ENCODE peak calls at places on chromosome 5, in five cellular contexts. E is SK-N-DZ, Z is LHCN-M2, H is NCI-H146, I is NCI-H460. C is an unnamed sample.

GRCh38 chr5:126450388-126450787 is 27.2 kb downstream of the GRAMD2B start:
- DNase-seq in E (no peak), Z (no peak), H (peak), I (no peak), C (no peak)

GRCh38 chr5:38783011-38783551 is 62.7 kb upstream of the OSMR start:
- DNase-seq in E (no peak), Z (peak), H (no peak), I (peak), C (no peak)

GRCh38 chr5:76527685-76528161 is 95.5 kb downstream of the F2RL2 start:
- DNase-seq in E (no peak), Z (no peak), H (no peak), I (no peak), C (no peak)

GRCh38 chr5:116663081-116663480 is 88.5 kb upstream of the SEMA6A start:
- DNase-seq in E (no peak), Z (no peak), H (no peak), I (no peak), C (no peak)

GRCh38 chr5:170832241-170832640 is 29.6 kb upstream of the RANBP17 start:
- DNase-seq in E (peak), Z (no peak), H (peak), I (no peak), C (no peak)

GRCh38 chr5:167049043-167049663 is 1242.3 kb upstream of the WWC1 start:
- DNase-seq in E (peak), Z (peak), H (peak), I (peak), C (peak)

GRCh38 chr5:124963236-124963929 is 216.9 kb upstream of the ZNF608 start:
- DNase-seq in E (peak), Z (peak), H (no peak), I (peak), C (peak)

GRCh38 chr5:101977729-101978345 is 318.2 kb downstream of the SLCO4C1 start:
- DNase-seq in E (peak), Z (peak), H (peak), I (peak), C (peak)

GRCh38 chr5:7779019-7779662 is 71.8 kb downstream of the CFAP90 start:
- DNase-seq in E (no peak), Z (no peak), H (no peak), I (no peak), C (no peak)

GRCh38 chr5:40307076-40307475 is 372.6 kb upstream of the PTGER4 start:
- DNase-seq in E (no peak), Z (no peak), H (no peak), I (no peak), C (no peak)

GRCh38 chr5:135251099-135251498 is 147.9 kb downstream of the MACROH2A1 start:
- DNase-seq in E (no peak), Z (no peak), H (no peak), I (no peak), C (no peak)

GRCh38 chr5:112312295-112312694 is 106.8 kb downstream of the EPB41L4A start:
- DNase-seq in E (no peak), Z (no peak), H (no peak), I (no peak), C (no peak)

GRCh38 chr5:10595678-10596309 is 31.9 kb downstream of the ANKRD33B start:
- DNase-seq in E (no peak), Z (peak), H (no peak), I (peak), C (peak)

GRCh38 chr5:123549256-123549904 is 37.4 kb downstream of the CSNK1G3 start:
- DNase-seq in E (no peak), Z (no peak), H (no peak), I (no peak), C (no peak)

GRCh38 chr5:43098064-43098463 is 22.6 kb upstream of the ZNF131 start:
- DNase-seq in E (no peak), Z (no peak), H (no peak), I (no peak), C (no peak)

GRCh38 chr5:157143127-157143959 is 678 bp upstream of the MED7 start:
- DNase-seq in E (peak), Z (peak), H (peak), I (no peak), C (no peak)

GRCh38 chr5:162289489-162289888 is 221.9 kb downstream of the GABRG2 start:
- DNase-seq in E (no peak), Z (no peak), H (no peak), I (no peak), C (no peak)

GRCh38 chr5:134968055-134968454 is 348 bp downstream of the CATSPER3 start:
- DNase-seq in E (no peak), Z (no peak), H (no peak), I (no peak), C (no peak)

GRCh38 chr5:19734706-19735240 is 253.2 kb downstream of the CDH18 start:
- DNase-seq in E (no peak), Z (no peak), H (no peak), I (no peak), C (no peak)

GRCh38 chr5:62268239-62268638 is 37.8 kb upstream of the KIF2A start:
- DNase-seq in E (no peak), Z (no peak), H (no peak), I (no peak), C (peak)

GRCh38 chr5:159774476-159775031 is 141.7 kb upstream of the ADRA1B start:
- DNase-seq in E (no peak), Z (no peak), H (no peak), I (no peak), C (no peak)

GRCh38 chr5:67124556-67124955 is 72.0 kb downstream of the CD180 start:
- DNase-seq in E (no peak), Z (no peak), H (no peak), I (no peak), C (no peak)

GRCh38 chr5:155258139-155258538 is 244.6 kb downstream of the KIF4B start:
- DNase-seq in E (no peak), Z (no peak), H (no peak), I (no peak), C (no peak)

GRCh38 chr5:179142434-179143198 is 82.4 kb downstream of the ZNF354C start:
- DNase-seq in E (peak), Z (peak), H (no peak), I (no peak), C (no peak)

GRCh38 chr5:138694146-138694545 is 59.1 kb upstream of the CTNNA1 start:
- DNase-seq in E (no peak), Z (no peak), H (no peak), I (no peak), C (no peak)

GRCh38 chr5:141708016-141708415 is 26.0 kb upstream of the ARAP3 start:
- DNase-seq in E (no peak), Z (no peak), H (no peak), I (no peak), C (no peak)

GRCh38 chr5:21711854-21712752 is 1141.0 kb downstream of the CDH12 start:
- DNase-seq in E (peak), Z (no peak), H (no peak), I (no peak), C (no peak)

GRCh38 chr5:135739383-135739961 is 95.0 kb upstream of the SLC25A48 start:
- DNase-seq in E (no peak), Z (no peak), H (no peak), I (no peak), C (no peak)

GRCh38 chr5:135033026-135033861 is 784 bp downstream of the PITX1 start:
- DNase-seq in E (no peak), Z (peak), H (peak), I (no peak), C (peak)

GRCh38 chr5:74595143-74595915 is 45.2 kb downstream of the ENC1 start:
- DNase-seq in E (no peak), Z (peak), H (no peak), I (no peak), C (peak)

GRCh38 chr5:113489299-113489698 is 1.0 kb upstream of the MCC start:
- DNase-seq in E (no peak), Z (peak), H (no peak), I (no peak), C (peak)

GRCh38 chr5:151694035-151694485 is 7.3 kb upstream of the SPARC start:
- DNase-seq in E (no peak), Z (peak), H (no peak), I (no peak), C (no peak)

C was measured in LoVo.